ENCODE peak calls at places on chromosomes 4 and X, in seven cellular contexts. U, Q, X, C, G, Y and O are unnamed samples.
A peak's percentile ranks its signal among the peaks of the same experiment; 100 is the strongest.

GRCh38 chrX:108312011-108312410 is 126.2 kb downstream of the COL4A6 start:
- DNase-seq in U (no peak), Q (no peak), X (no peak), C (no peak), G (peak; percentile 62), Y (no peak), O (no peak)

GRCh38 chr4:53309321-53310020 is 56.4 kb downstream of the SCFD2 start:
- DNase-seq in U (no peak), Q (no peak), X (no peak), C (no peak), G (no peak), Y (no peak), O (no peak)

GRCh38 chrX:13487731-13488505 is 81.5 kb upstream of the EGFL6 start:
- DNase-seq in U (no peak), Q (no peak), X (peak; percentile 73), C (peak; percentile 82), G (peak; percentile 90), Y (peak; percentile 32), O (peak; percentile 51)

GRCh38 chrX:7514871-7515599 is 327.9 kb upstream of the VCX start:
- DNase-seq in U (no peak), Q (no peak), X (no peak), C (no peak), G (peak; percentile 66), Y (no peak), O (no peak)

GRCh38 chr4:40363382-40363920 is 28.3 kb downstream of the CHRNA9 start:
- DNase-seq in U (no peak), Q (peak; percentile 27), X (no peak), C (no peak), G (peak; percentile 15), Y (no peak), O (no peak)

GRCh38 chrX:17372052-17372451 is 2.9 kb upstream of the NHS start:
- DNase-seq in U (no peak), Q (no peak), X (no peak), C (no peak), G (no peak), Y (no peak), O (no peak)

GRCh38 chrX:23372220-23372902 is 37.7 kb downstream of the PTCHD1 start:
- DNase-seq in U (no peak), Q (no peak), X (no peak), C (no peak), G (no peak), Y (no peak), O (no peak)

GRCh38 chr4:40255722-40256281 is 59.0 kb downstream of the RHOH start:
- DNase-seq in U (no peak), Q (no peak), X (no peak), C (peak; percentile 96), G (peak; percentile 99), Y (no peak), O (no peak)

GRCh38 chr4:151561551-151562256 is 152.7 kb downstream of the FHIP1A start:
- DNase-seq in U (no peak), Q (no peak), X (no peak), C (no peak), G (no peak), Y (no peak), O (no peak)

GRCh38 chrX:97389761-97390192 is 506.1 kb downstream of the RPA4 start:
- DNase-seq in U (no peak), Q (no peak), X (no peak), C (peak; percentile 55), G (peak; percentile 75), Y (no peak), O (no peak)

GRCh38 chrX:104419211-104419610 is 146.8 kb upstream of the IL1RAPL2 start:
- DNase-seq in U (no peak), Q (no peak), X (no peak), C (no peak), G (peak; percentile 88), Y (no peak), O (no peak)

GRCh38 chr4:76087007-76087769 is 12.7 kb downstream of the ART3 start:
- DNase-seq in U (no peak), Q (no peak), X (peak; percentile 59), C (peak; percentile 64), G (peak; percentile 72), Y (no peak), O (peak; percentile 68)

GRCh38 chrX:97968376-97969104 is 1084.8 kb downstream of the RPA4 start:
- DNase-seq in U (no peak), Q (no peak), X (no peak), C (no peak), G (no peak), Y (no peak), O (no peak)

GRCh38 chr4:169593050-169593449 is 19.3 kb downstream of the NEK1 start:
- DNase-seq in U (no peak), Q (no peak), X (no peak), C (no peak), G (no peak), Y (no peak), O (no peak)

GRCh38 chr4:128768373-128768996 is 41.0 kb upstream of the JADE1 start:
- DNase-seq in U (no peak), Q (no peak), X (no peak), C (no peak), G (peak; percentile 66), Y (no peak), O (no peak)

GRCh38 chr4:169810325-169811323 is 52.9 kb upstream of the HPF1 start:
- DNase-seq in U (no peak), Q (no peak), X (peak; percentile 84), C (peak; percentile 76), G (peak; percentile 78), Y (no peak), O (peak; percentile 90)

GRCh38 chr4:138677212-138677611 is 338.4 kb upstream of the NOCT start:
- DNase-seq in U (no peak), Q (no peak), X (no peak), C (no peak), G (no peak), Y (no peak), O (no peak)

GRCh38 chr4:85515701-85516100 is 40.8 kb downstream of the ARHGAP24 start:
- DNase-seq in U (no peak), Q (no peak), X (no peak), C (no peak), G (no peak), Y (no peak), O (no peak)

GRCh38 chrX:27336466-27337091 is 126.6 kb downstream of the PPP4R3C start:
- DNase-seq in U (no peak), Q (no peak), X (peak; percentile 23), C (peak; percentile 23), G (peak; percentile 2), Y (no peak), O (peak; percentile 33)

GRCh38 chr4:112189754-112190153 is 41.8 kb upstream of the AP1AR start:
- DNase-seq in U (no peak), Q (no peak), X (no peak), C (peak; percentile 26), G (peak; percentile 11), Y (no peak), O (no peak)

GRCh38 chrX:5397409-5397808 is 831.3 kb downstream of the NLGN4X start:
- DNase-seq in U (no peak), Q (no peak), X (no peak), C (no peak), G (no peak), Y (no peak), O (no peak)